ENCODE peak calls at places on chromosomes 13 and 19, in eight cellular contexts. I is BJ, N is Peyer's patch, V is IMR-90, S is neuronal stem cell, D is lower lobe of right lung, M is fibroblast of mammary gland, K is tibial nerve. W is an unnamed sample.

GRCh38 chr13:93226065-93226622 is 463 bp upstream of the GPC6 start:
- DNase-seq in M (no peak), K (no peak), S (peak; percentile 47), N (no peak), V (no peak), I (no peak), D (no peak), W (no peak)

GRCh38 chr19:58217607-58218391 is 10.9 kb upstream of the ZNF544 start:
- DNase-seq in S (no peak), I (no peak), V (no peak), K (no peak), D (no peak), M (no peak), N (no peak), W (no peak)

GRCh38 chr13:108895220-108895704 is 265.9 kb downstream of the MYO16 start:
- DNase-seq in M (peak; percentile 71), N (no peak), K (no peak), D (no peak), S (peak; percentile 6), V (peak; percentile 69), I (no peak), W (no peak)

GRCh38 chr13:65470781-65471180 is 1759.4 kb downstream of the PCDH9 start:
- DNase-seq in I (peak; percentile 54), K (no peak), M (no peak), V (peak; percentile 70), S (no peak), D (no peak), N (no peak), W (no peak)

GRCh38 chr13:26719356-26719945 is 41.1 kb downstream of the GPR12 start:
- DNase-seq in V (peak; percentile 4), D (no peak), S (no peak), N (no peak), M (no peak), I (no peak), K (no peak), W (no peak)

GRCh38 chr19:33394006-33394722 is 20.7 kb downstream of the CEBPG start:
- DNase-seq in S (no peak), M (peak; percentile 86), I (no peak), D (peak; percentile 63), V (peak; percentile 69), K (peak; percentile 57), N (peak; percentile 70), W (peak; percentile 52)

GRCh38 chr19:28705008-28705407 is 507.9 kb downstream of the UQCRFS1 start:
- DNase-seq in I (no peak), V (peak; percentile 62), D (no peak), N (no peak), K (no peak), M (peak; percentile 87), S (no peak), W (peak; percentile 68)

GRCh38 chr19:47210689-47211316 is 20.2 kb downstream of the BBC3 start:
- DNase-seq in I (peak; percentile 50), S (peak; percentile 68), D (peak; percentile 61), N (peak; percentile 93), V (peak; percentile 80), M (peak; percentile 82), K (peak; percentile 85), W (no peak)

GRCh38 chr13:78650725-78651083 is 8.3 kb downstream of the OBI1 start:
- DNase-seq in V (no peak), M (no peak), N (no peak), I (no peak), K (no peak), D (no peak), S (no peak), W (no peak)

GRCh38 chr13:60788156-60788829 is 391.3 kb downstream of the TDRD3 start:
- DNase-seq in S (no peak), M (peak; percentile 2), I (no peak), K (no peak), V (no peak), N (no peak), D (no peak), W (no peak)

GRCh38 chr13:76579701-76580100 is 306.5 kb downstream of the KCTD12 start:
- DNase-seq in I (no peak), M (no peak), N (no peak), V (no peak), D (no peak), S (no peak), K (no peak), W (no peak)

GRCh38 chr13:46053162-46054012 is 841 bp upstream of the ZC3H13 start:
- DNase-seq in N (no peak), M (no peak), K (no peak), V (no peak), D (no peak), S (no peak), I (no peak), W (no peak)

GRCh38 chr19:12065100-12065538 is 588 bp downstream of the ZNF844 start:
- DNase-seq in D (no peak), V (peak; percentile 38), M (peak; percentile 47), S (no peak), I (no peak), K (no peak), N (no peak), W (peak; percentile 10)

GRCh38 chr19:48760514-48761221 is 5.3 kb downstream of the FGF21 start:
- DNase-seq in I (no peak), V (no peak), N (no peak), D (no peak), S (no peak), K (no peak), M (no peak), W (no peak)

GRCh38 chr19:10872551-10873107 is 1.3 kb downstream of the CARM1 start:
- DNase-seq in N (no peak), M (no peak), S (no peak), I (no peak), K (no peak), D (no peak), V (no peak), W (no peak)

GRCh38 chr19:1248454-1249297 is at the start of gene MIDN:
- DNase-seq in D (peak; percentile 92), N (peak; percentile 90), M (peak; percentile 84), V (peak; percentile 86), S (no peak), K (no peak), I (no peak), W (no peak)

GRCh38 chr19:10219678-10220077 is 11.5 kb downstream of the S1PR2 start:
- DNase-seq in M (peak; percentile 52), N (no peak), V (peak; percentile 89), I (no peak), K (no peak), S (no peak), D (no peak), W (no peak)

GRCh38 chr13:40777166-40777956 is 6.4 kb upstream of the MRPS31 start:
- DNase-seq in K (no peak), M (peak; percentile 57), V (peak; percentile 37), D (no peak), S (peak; percentile 40), I (no peak), N (peak; percentile 76), W (no peak)

GRCh38 chr13:28657784-28658538 is 969 bp upstream of the POMP start:
- DNase-seq in N (no peak), S (no peak), M (peak; percentile 48), V (peak; percentile 58), I (no peak), D (no peak), K (no peak), W (no peak)

GRCh38 chr13:89920461-89920860 is 1427.0 kb upstream of the MIR17HG start:
- DNase-seq in V (no peak), N (no peak), M (no peak), D (no peak), I (no peak), K (no peak), S (no peak), W (no peak)

GRCh38 chr19:15293751-15294505 is 38.4 kb downstream of the BRD4 start:
- DNase-seq in K (no peak), M (peak; percentile 58), I (no peak), S (no peak), D (no peak), V (peak; percentile 66), N (no peak), W (no peak)

GRCh38 chr19:54137114-54137912 is at the start of gene CNOT3:
- DNase-seq in I (peak; percentile 100), N (peak; percentile 100), V (peak; percentile 100), D (peak; percentile 99), M (peak; percentile 100), S (peak; percentile 100), K (peak; percentile 99), W (peak; percentile 100)

GRCh38 chr19:1470864-1471513 is 8.0 kb downstream of the C19orf25 start:
- DNase-seq in D (no peak), I (no peak), M (no peak), K (no peak), N (no peak), S (peak; percentile 74), V (no peak), W (no peak)

DNA sequence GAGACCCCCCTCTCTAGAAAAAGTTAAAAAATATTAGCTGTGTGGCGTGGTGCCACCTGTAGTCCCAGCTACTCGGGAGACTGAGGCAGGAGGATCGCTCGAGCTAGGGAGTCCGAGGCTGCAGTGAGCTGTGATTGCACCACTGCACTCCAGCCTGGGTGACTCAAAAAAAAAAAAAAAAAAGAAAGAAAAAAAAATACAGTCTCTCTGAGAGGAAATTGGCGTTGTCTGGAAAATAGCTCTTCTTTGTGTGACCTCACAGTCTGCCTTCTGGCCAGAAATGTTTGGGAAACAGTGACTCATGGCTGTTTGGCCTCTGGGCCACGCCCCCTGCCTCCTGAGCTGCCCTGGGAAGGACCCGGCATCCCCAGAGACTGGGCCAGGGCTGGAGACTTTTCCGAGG is 10.7 kb downstream of the MARCHF2 start:
- DNase-seq in K (peak; percentile 96), M (peak; percentile 99), I (peak; percentile 93), V (peak; percentile 97), D (peak; percentile 86), S (peak; percentile 41), N (peak; percentile 87), W (peak; percentile 92)
- H3K4me3 ChIP-seq in K (no peak overlapping the region), M (no peak overlapping the region), I (no peak overlapping the region), V (no peak overlapping the region), D (peak overlapping the region; percentile 27), S (no peak overlapping the region), N (no peak overlapping the region), W (no peak overlapping the region)

GRCh38 chr19:31674503-31675186 is 325.4 kb upstream of the TSHZ3 start:
- DNase-seq in I (no peak), V (peak; percentile 47), S (no peak), N (no peak), K (no peak), M (peak; percentile 45), D (no peak), W (no peak)
- H3K4me3 ChIP-seq in I (no peak overlapping the region), V (no peak overlapping the region), S (no peak overlapping the region), N (no peak overlapping the region), K (no peak overlapping the region), M (no peak overlapping the region), D (no peak overlapping the region), W (no peak overlapping the region)

DNA sequence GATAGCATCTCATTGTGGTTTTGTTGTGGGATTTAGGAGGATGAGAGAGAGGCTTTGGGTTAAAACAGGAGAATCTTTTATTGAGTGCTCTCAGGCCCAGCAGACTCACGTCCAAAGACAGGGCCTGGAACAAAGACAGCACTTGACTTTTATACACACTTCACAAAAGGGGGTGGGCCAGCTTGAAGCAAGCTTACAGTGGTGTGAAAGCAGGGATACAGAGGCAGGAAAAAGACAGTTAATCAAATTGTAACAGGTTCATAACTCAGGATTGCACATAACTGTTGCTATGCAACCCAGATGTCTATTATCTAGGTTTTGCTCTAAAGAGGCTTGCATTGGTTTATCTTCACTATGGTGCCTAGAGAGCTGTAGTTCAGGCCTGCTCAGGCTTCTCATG is 42.3 kb upstream of the CEACAM21 start:
- DNase-seq in I (no peak), V (no peak), D (no peak), M (no peak), S (no peak), K (no peak), N (no peak), W (no peak)
- H3K4me3 ChIP-seq in I (no peak overlapping the region), V (no peak overlapping the region), D (no peak overlapping the region), M (no peak overlapping the region), S (no peak overlapping the region), K (no peak overlapping the region), N (no peak overlapping the region), W (no peak overlapping the region)

GRCh38 chr19:18419195-18419698 is at the start of gene SSBP4:
- DNase-seq in V (peak; percentile 70), N (peak; percentile 79), D (peak; percentile 80), S (peak; percentile 76), I (no peak), M (peak; percentile 64), K (no peak), W (no peak)
- H3K4me3 ChIP-seq in V (peak within 1 kb of the TSS; percentile 68), N (peak within 1 kb of the TSS; percentile 63), D (peak within 1 kb of the TSS; percentile 80), S (peak within 1 kb of the TSS; percentile 86), I (peak within 1 kb of the TSS; percentile 87), M (peak within 1 kb of the TSS; percentile 66), K (peak within 1 kb of the TSS; percentile 51), W (peak within 1 kb of the TSS; percentile 76)